ENCODE peak calls at places on chromosomes 2 and 18, in four cellular contexts. F is Kasumi-1, I is GM20000, H is GM13976. Z is an unnamed sample.

GRCh38 chr2:9610781-9611548 is 19.8 kb downstream of the YWHAQ start:
- DNase-seq in H (no peak), I (no peak), F (no peak), Z (no peak)

GRCh38 chr2:240023792-240024191 is 1.4 kb downstream of the NDUFA10 start:
- DNase-seq in F (no peak), H (no peak), I (no peak), Z (no peak)

GRCh38 chr2:143575340-143575739 is 446.1 kb downstream of the ARHGAP15 start:
- DNase-seq in I (no peak), H (no peak), F (peak; percentile 68), Z (peak; percentile 16)

GRCh38 chr2:144325086-144325485 is 194.8 kb downstream of the ZEB2 start:
- DNase-seq in F (no peak), H (peak; percentile 42), I (peak; percentile 28), Z (no peak)

GRCh38 chr18:31942301-31942998 is 478 bp downstream of the TRAPPC8 start:
- DNase-seq in I (peak; percentile 62), H (peak; percentile 73), F (peak; percentile 56), Z (no peak)

GRCh38 chr2:123870877-123871276 is 154.2 kb upstream of the CNTNAP5 start:
- DNase-seq in I (no peak), H (no peak), F (no peak), Z (no peak)

GRCh38 chr18:55821219-55821618 is 233.2 kb upstream of the TCF4 start:
- DNase-seq in H (no peak), F (no peak), I (no peak), Z (no peak)

GRCh38 chr18:26356045-26356785 is 130.0 kb downstream of the TAF4B start:
- DNase-seq in F (no peak), H (peak; percentile 24), I (peak; percentile 10), Z (no peak)

GRCh38 chr2:84970266-84970955 is 550 bp upstream of the KCMF1 start:
- DNase-seq in H (peak; percentile 82), F (peak; percentile 62), I (peak; percentile 86), Z (peak; percentile 91)

GRCh38 chr2:147082850-147083522 is 761.8 kb upstream of the ACVR2A start:
- DNase-seq in I (peak; percentile 39), H (peak; percentile 31), F (peak; percentile 66), Z (peak; percentile 54)

GRCh38 chr18:58953627-58954026 is 89.0 kb downstream of the ZNF532 start:
- DNase-seq in F (no peak), I (no peak), H (no peak), Z (peak; percentile 57)

GRCh38 chr2:219178377-219179175 is 501 bp downstream of the RETREG2 start:
- DNase-seq in F (no peak), I (peak; percentile 56), H (peak; percentile 60), Z (peak; percentile 68)

GRCh38 chr2:69119104-69119503 is 106.1 kb downstream of the ANTXR1 start:
- DNase-seq in F (no peak), H (no peak), I (no peak), Z (no peak)

GRCh38 chr2:231707625-231708049 is 688 bp upstream of the PTMA start:
- DNase-seq in F (no peak), H (no peak), I (peak; percentile 23), Z (no peak)

GRCh38 chr2:33121416-33121815 is 174.7 kb downstream of the LTBP1 start:
- DNase-seq in H (no peak), F (no peak), I (no peak), Z (no peak)

GRCh38 chr2:239365071-239365781 is 35.6 kb downstream of the HDAC4 start:
- DNase-seq in F (no peak), I (no peak), H (no peak), Z (no peak)

GRCh38 chr18:11055721-11056120 is 93.6 kb downstream of the PIEZO2 start:
- DNase-seq in H (no peak), F (no peak), I (no peak), Z (no peak)

GRCh38 chr18:36624451-36625167 is 204.2 kb downstream of the TPGS2 start:
- DNase-seq in I (no peak), H (no peak), F (no peak), Z (peak; percentile 9)

GRCh38 chr2:58101500-58101899 is 54.9 kb downstream of the VRK2 start:
- DNase-seq in F (no peak), H (no peak), I (no peak), Z (no peak)

GRCh38 chr2:173053043-173053699 is 22.5 kb upstream of the MAP3K20 start:
- DNase-seq in F (no peak), H (no peak), I (no peak), Z (no peak)

GRCh38 chr2:219228026-219228744 is 1.3 kb downstream of the ATG9A start:
- DNase-seq in I (peak; percentile 23), H (no peak), F (peak; percentile 4), Z (peak; percentile 22)

GRCh38 chr18:70293166-70293565 is 4.3 kb downstream of the SOCS6 start:
- DNase-seq in I (no peak), F (no peak), H (peak; percentile 34), Z (no peak)